ENCODE peak calls at places on chromosomes 12 and 14, in ten cellular contexts. H is NCI-H1092 treated with DMSO at 0.1 percent for 48 hours; Q is neural crest cell; Z is activated naive CD4-positive, alpha-beta T cell treated with Interleukin-2 at 50 U/mL for 16 hours; L is HTR-8/SVneo; N is AG10803; M is HS-5; F is frontal cortex; S is AG04449; D is T-helper 1 cell. K is an unnamed sample.

GRCh38 chr14:28681681-28682080 is 84.9 kb upstream of the FOXG1 start:
- DNase-seq in H (no peak), Q (no peak), Z (no peak), L (no peak), N (no peak), M (no peak), F (no peak), S (no peak), D (no peak), K (no peak)

GRCh38 chr12:52925717-52926595 is 21.1 kb upstream of the KRT8 start:
- DNase-seq in H (peak), Q (no peak), Z (no peak), L (no peak), N (no peak), M (no peak), F (no peak), S (no peak), D (no peak), K (no peak)

GRCh38 chr12:2845280-2845679 is 10.4 kb upstream of the NRIP2 start:
- DNase-seq in H (no peak), Q (no peak), Z (no peak), L (peak), N (peak), M (no peak), F (no peak), S (peak), D (no peak), K (no peak)

GRCh38 chr12:102993537-102993936 is 36.1 kb downstream of the ASCL1 start:
- DNase-seq in H (no peak), Q (no peak), Z (no peak), L (no peak), N (no peak), M (no peak), F (no peak), S (no peak), D (no peak), K (no peak)

GRCh38 chr14:37034410-37035285 is 137.8 kb downstream of the SLC25A21 start:
- DNase-seq in H (no peak), Q (no peak), Z (no peak), L (no peak), N (peak), M (no peak), F (no peak), S (peak), D (no peak), K (peak)

GRCh38 chr12:34335819-34336262 is 313.5 kb downstream of the ALG10 start:
- DNase-seq in H (no peak), Q (no peak), Z (no peak), L (no peak), N (no peak), M (no peak), F (peak), S (no peak), D (no peak), K (peak)

GRCh38 chr14:92507174-92507768 is 6.3 kb upstream of the RIN3 start:
- DNase-seq in H (peak), Q (no peak), Z (no peak), L (no peak), N (no peak), M (no peak), F (no peak), S (no peak), D (no peak), K (no peak)

GRCh38 chr14:52885230-52885629 is 65.6 kb downstream of the FERMT2 start:
- DNase-seq in H (no peak), Q (no peak), Z (no peak), L (no peak), N (peak), M (no peak), F (no peak), S (no peak), D (no peak), K (no peak)

GRCh38 chr12:46490635-46491034 is 118.1 kb upstream of the SLC38A2 start:
- DNase-seq in H (no peak), Q (no peak), Z (no peak), L (no peak), N (peak), M (no peak), F (no peak), S (no peak), D (no peak), K (no peak)

GRCh38 chr12:51622564-51622963 is 31.5 kb downstream of the SCN8A start:
- DNase-seq in H (no peak), Q (no peak), Z (no peak), L (no peak), N (peak), M (no peak), F (no peak), S (no peak), D (no peak), K (no peak)

GRCh38 chr12:65926119-65927004 is 102.1 kb downstream of the HMGA2 start:
- DNase-seq in H (no peak), Q (no peak), Z (no peak), L (no peak), N (no peak), M (no peak), F (no peak), S (no peak), D (no peak), K (no peak)

GRCh38 chr12:10455766-10456165 is 2.6 kb upstream of the KLRC1 start:
- DNase-seq in H (no peak), Q (no peak), Z (no peak), L (no peak), N (no peak), M (no peak), F (no peak), S (no peak), D (no peak), K (no peak)

GRCh38 chr14:31190717-31191263 is 16.8 kb downstream of the HECTD1 start:
- DNase-seq in H (no peak), Q (no peak), Z (no peak), L (no peak), N (no peak), M (no peak), F (no peak), S (no peak), D (no peak), K (no peak)

GRCh38 chr12:123934829-123935228 is 37.8 kb downstream of the CCDC92 start:
- DNase-seq in H (no peak), Q (no peak), Z (no peak), L (no peak), N (peak), M (peak), F (no peak), S (no peak), D (no peak), K (no peak)

GRCh38 chr12:71430756-71431155 is 8.8 kb upstream of the LGR5 start:
- DNase-seq in H (no peak), Q (no peak), Z (no peak), L (no peak), N (no peak), M (peak), F (no peak), S (no peak), D (no peak), K (no peak)

GRCh38 chr14:50599700-50600444 is 39.9 kb downstream of the ATL1 start:
- DNase-seq in H (peak), Q (no peak), Z (no peak), L (peak), N (peak), M (peak), F (no peak), S (no peak), D (no peak), K (peak)

GRCh38 chr12:116138781-116139180 is 138.7 kb downstream of the MED13L start:
- DNase-seq in H (no peak), Q (no peak), Z (no peak), L (no peak), N (no peak), M (no peak), F (no peak), S (no peak), D (no peak), K (no peak)

GRCh38 chr12:123278150-123278627 is 6.5 kb upstream of the CDK2AP1 start:
- DNase-seq in H (no peak), Q (no peak), Z (no peak), L (no peak), N (no peak), M (no peak), F (no peak), S (no peak), D (no peak), K (no peak)

GRCh38 chr14:30108975-30109700 is 181.5 kb upstream of the PRKD1 start:
- DNase-seq in H (peak), Q (no peak), Z (no peak), L (no peak), N (peak), M (no peak), F (no peak), S (no peak), D (no peak), K (no peak)

GRCh38 chr12:126518596-126519200 is 1453.5 kb downstream of the AACS start:
- DNase-seq in H (no peak), Q (no peak), Z (no peak), L (no peak), N (no peak), M (peak), F (no peak), S (no peak), D (no peak), K (no peak)

GRCh38 chr12:39573971-39574370 is 45.6 kb downstream of the ABCD2 start:
- DNase-seq in H (no peak), Q (no peak), Z (no peak), L (no peak), N (no peak), M (no peak), F (no peak), S (no peak), D (no peak), K (no peak)

GRCh38 chr14:23539209-23539866 is 12.2 kb downstream of the ZFHX2 start:
- DNase-seq in H (peak), Q (peak), Z (peak), L (peak), N (no peak), M (no peak), F (peak), S (no peak), D (no peak), K (peak)

GRCh38 chr12:111942557-111942956 is 70.4 kb downstream of the TMEM116 start:
- DNase-seq in H (no peak), Q (no peak), Z (no peak), L (no peak), N (peak), M (peak), F (no peak), S (peak), D (no peak), K (no peak)

GRCh38 chr14:38074091-38074490 is 133.6 kb upstream of the SSTR1 start:
- DNase-seq in H (no peak), Q (no peak), Z (no peak), L (no peak), N (no peak), M (no peak), F (no peak), S (no peak), D (no peak), K (no peak)

GRCh38 chr12:32455607-32456063 is 56.3 kb downstream of the FGD4 start:
- DNase-seq in H (peak), Q (peak), Z (no peak), L (peak), N (peak), M (peak), F (peak), S (peak), D (no peak), K (peak)

GRCh38 chr12:79983492-79983891 is 48.6 kb upstream of the PPP1R12A start:
- DNase-seq in H (no peak), Q (no peak), Z (no peak), L (peak), N (peak), M (peak), F (no peak), S (peak), D (no peak), K (no peak)

GRCh38 chr14:63266106-63266505 is 52.6 kb downstream of the GPHB5 start:
- DNase-seq in H (no peak), Q (no peak), Z (no peak), L (no peak), N (no peak), M (no peak), F (no peak), S (no peak), D (no peak), K (no peak)

GRCh38 chr12:29556363-29556762 is 58.9 kb upstream of the OVCH1 start:
- DNase-seq in H (no peak), Q (no peak), Z (no peak), L (no peak), N (no peak), M (no peak), F (no peak), S (no peak), D (no peak), K (no peak)

K was measured in HEK293T.